ENCODE peak calls at places on chromosome 14, in six cellular contexts. V, Y, H, K, O and Z are unnamed samples.

GRCh38 chr14:55588259-55588699 is 8.3 kb downstream of the KTN1 start:
- DNase-seq in V (peak; percentile 56), Y (no peak), H (no peak), K (peak; percentile 43), O (peak; percentile 66), Z (peak; percentile 30)

GRCh38 chr14:60639677-60640076 is 9.6 kb downstream of the SIX1 start:
- DNase-seq in V (no peak), Y (no peak), H (no peak), K (no peak), O (no peak), Z (no peak)

GRCh38 chr14:33943484-33943883 is 7.4 kb downstream of the EGLN3 start:
- DNase-seq in V (no peak), Y (no peak), H (no peak), K (no peak), O (no peak), Z (no peak)

GRCh38 chr14:49051328-49052060 is 534.7 kb downstream of the RPS29 start:
- DNase-seq in V (peak; percentile 58), Y (peak; percentile 31), H (no peak), K (no peak), O (peak; percentile 35), Z (no peak)

GRCh38 chr14:51715250-51715649 is 63.5 kb downstream of the FRMD6 start:
- DNase-seq in V (no peak), Y (no peak), H (no peak), K (no peak), O (no peak), Z (no peak)

GRCh38 chr14:104384776-104385071 is 194.8 kb upstream of the C14orf180 start:
- DNase-seq in V (no peak), Y (no peak), H (no peak), K (no peak), O (no peak), Z (no peak)

GRCh38 chr14:34496679-34497513 is 34.9 kb upstream of the SPTSSA start:
- DNase-seq in V (peak; percentile 98), Y (peak; percentile 93), H (peak; percentile 76), K (peak; percentile 100), O (peak; percentile 100), Z (peak; percentile 98)

GRCh38 chr14:20332946-20333782 is at the start of gene CCNB1IP1:
- DNase-seq in V (peak; percentile 85), Y (peak; percentile 78), H (peak; percentile 97), K (peak; percentile 92), O (peak; percentile 93), Z (peak; percentile 84)

GRCh38 chr14:68047910-68048309 is 228.3 kb downstream of the RAD51B start:
- DNase-seq in V (peak; percentile 15), Y (no peak), H (no peak), K (peak; percentile 42), O (peak; percentile 33), Z (peak; percentile 56)

GRCh38 chr14:66359500-66359899 is 126.7 kb upstream of the CCDC196 start:
- DNase-seq in V (peak; percentile 75), Y (peak; percentile 30), H (peak; percentile 84), K (peak; percentile 54), O (peak; percentile 77), Z (peak; percentile 22)

GRCh38 chr14:66645716-66646115 is 137.8 kb downstream of the GPHN start:
- DNase-seq in V (no peak), Y (no peak), H (no peak), K (peak; percentile 20), O (no peak), Z (peak; percentile 23)

GRCh38 chr14:32711103-32711680 is 227.5 kb upstream of the NPAS3 start:
- DNase-seq in V (peak; percentile 37), Y (no peak), H (peak; percentile 78), K (peak; percentile 59), O (peak; percentile 61), Z (peak; percentile 46)

GRCh38 chr14:42779024-42779423 is 1172.3 kb downstream of the LRFN5 start:
- DNase-seq in V (no peak), Y (peak; percentile 54), H (no peak), K (peak; percentile 12), O (peak; percentile 53), Z (no peak)

GRCh38 chr14:105455086-105455640 is 19.5 kb upstream of the CRIP2 start:
- DNase-seq in V (no peak), Y (no peak), H (no peak), K (no peak), O (no peak), Z (no peak)

GRCh38 chr14:20836668-20837338 is 34.2 kb upstream of the RNASE1 start:
- DNase-seq in V (peak; percentile 53), Y (no peak), H (peak; percentile 85), K (no peak), O (peak; percentile 54), Z (peak; percentile 44)

GRCh38 chr14:100691395-100692025 is 35.2 kb upstream of the DLK1 start:
- DNase-seq in V (no peak), Y (no peak), H (no peak), K (no peak), O (no peak), Z (no peak)

GRCh38 chr14:100900837-100901390 is 2.6 kb downstream of the RTL1 start:
- DNase-seq in V (no peak), Y (no peak), H (peak; percentile 80), K (no peak), O (no peak), Z (no peak)

GRCh38 chr14:36518031-36518585 is 1.9 kb downstream of the NKX2-1 start:
- DNase-seq in V (no peak), Y (no peak), H (peak; percentile 62), K (no peak), O (no peak), Z (no peak)

GRCh38 chr14:20732950-20733650 is 12.6 kb upstream of the EDDM3A start:
- DNase-seq in V (no peak), Y (no peak), H (no peak), K (no peak), O (no peak), Z (no peak)

GRCh38 chr14:81323621-81324400 is 76.3 kb downstream of the STON2 start:
- DNase-seq in V (no peak), Y (peak; percentile 59), H (peak; percentile 77), K (peak; percentile 23), O (no peak), Z (no peak)

GRCh38 chr14:62662811-62663477 is 382.3 kb downstream of the KCNH5 start:
- DNase-seq in V (no peak), Y (peak; percentile 47), H (peak; percentile 77), K (no peak), O (no peak), Z (no peak)

GRCh38 chr14:23486116-23486515 is 16.6 kb downstream of the NGDN start:
- DNase-seq in V (no peak), Y (no peak), H (no peak), K (no peak), O (no peak), Z (no peak)

GRCh38 chr14:45096218-45096617 is 12.3 kb downstream of the PRPF39 start:
- DNase-seq in V (no peak), Y (no peak), H (no peak), K (no peak), O (no peak), Z (no peak)

GRCh38 chr14:58731465-58732330 is 93.9 kb downstream of the DACT1 start:
- DNase-seq in V (peak; percentile 99), Y (peak; percentile 96), H (no peak), K (peak; percentile 99), O (peak; percentile 100), Z (peak; percentile 99)

GRCh38 chr14:32075636-32076277 is 1.3 kb upstream of the ARHGAP5 start:
- DNase-seq in V (peak; percentile 18), Y (peak; percentile 25), H (peak; percentile 30), K (no peak), O (peak; percentile 23), Z (no peak)

GRCh38 chr14:46197856-46198255 is 453.7 kb downstream of the RPL10L start:
- DNase-seq in V (no peak), Y (no peak), H (peak; percentile 36), K (peak; percentile 2), O (peak; percentile 70), Z (no peak)

GRCh38 chr14:22184157-22185025 is 404.6 kb downstream of the DAD1 start:
- DNase-seq in V (no peak), Y (no peak), H (no peak), K (peak; percentile 76), O (peak; percentile 43), Z (no peak)

GRCh38 chr14:22189873-22190272 is 399.2 kb downstream of the DAD1 start:
- DNase-seq in V (no peak), Y (no peak), H (no peak), K (no peak), O (no peak), Z (no peak)

GRCh38 chr14:22188346-22188745 is 400.7 kb downstream of the DAD1 start:
- DNase-seq in V (no peak), Y (no peak), H (no peak), K (peak; percentile 66), O (peak; percentile 74), Z (no peak)

GRCh38 chr14:22180045-22180444 is 409.0 kb downstream of the DAD1 start:
- DNase-seq in V (no peak), Y (no peak), H (peak; percentile 48), K (no peak), O (no peak), Z (no peak)

DNA sequence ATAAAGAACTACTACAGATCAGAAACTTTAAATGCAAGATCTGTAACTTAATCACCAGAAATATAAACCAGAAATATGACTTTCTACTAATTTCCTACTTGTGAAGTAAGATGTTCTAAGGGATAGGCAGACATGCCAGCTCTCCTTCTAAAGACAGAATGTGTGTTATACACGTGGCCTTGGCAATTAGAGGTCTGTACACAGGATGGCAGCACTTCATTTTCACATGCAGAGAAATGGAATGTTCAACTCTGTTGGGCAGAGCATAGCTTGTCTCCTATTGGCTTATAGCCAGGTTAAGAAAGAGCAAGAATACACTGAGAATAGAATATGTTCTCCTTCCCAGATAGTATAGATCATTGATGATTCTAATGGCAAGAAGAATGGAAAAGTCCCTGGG is 403.8 kb downstream of the DAD1 start:
- DNase-seq in V (no peak), Y (no peak), H (no peak), K (peak; percentile 41), O (peak; percentile 42), Z (no peak)
- TF ChIP-seq CTCF in V (no peak), Y (peak; percentile 17), H (peak; percentile 32), K (peak; percentile 12), O (no peak), Z (no peak)

DNA sequence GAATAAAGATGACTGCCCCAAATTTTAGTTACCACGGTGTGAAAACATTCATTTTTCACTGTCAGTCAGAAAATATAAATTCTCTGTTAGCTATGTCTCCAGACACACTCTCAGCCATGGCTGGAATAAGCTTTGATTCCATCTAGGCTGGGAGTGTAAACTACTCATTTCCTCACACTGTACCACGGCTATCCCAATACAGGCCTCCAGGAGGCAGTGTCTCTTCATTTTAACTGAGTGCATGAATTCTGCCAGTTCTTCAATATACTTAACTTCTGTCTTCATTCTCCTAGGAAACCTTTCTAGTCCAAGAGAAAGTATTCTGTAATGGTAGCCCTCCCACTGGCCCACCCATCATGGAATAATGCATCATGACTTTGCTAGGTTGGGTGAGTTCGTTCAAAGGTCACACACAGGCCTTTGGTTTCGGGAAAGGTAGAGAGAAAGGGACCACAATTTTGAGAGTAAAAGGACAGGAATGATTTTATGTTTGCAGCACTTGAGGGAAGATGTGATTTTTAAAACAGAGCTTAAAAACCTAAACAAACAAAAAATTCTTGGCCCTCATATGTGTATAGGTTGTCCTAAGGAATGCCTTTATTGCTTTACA is 381.1 kb downstream of the SEC23A start:
- DNase-seq in V (peak; percentile 48), Y (no peak), H (peak; percentile 87), K (peak; percentile 62), O (peak; percentile 55), Z (peak; percentile 48)
- TF ChIP-seq CTCF in V (peak; percentile 93), Y (peak; percentile 93), H (peak; percentile 89), K (peak; percentile 88), O (peak; percentile 87), Z (peak; percentile 91)

GRCh38 chr14:52835122-52835903 is 43.9 kb upstream of the GNPNAT1 start:
- DNase-seq in V (peak; percentile 45), Y (no peak), H (peak; percentile 47), K (peak; percentile 79), O (peak; percentile 73), Z (peak; percentile 72)
- TF ChIP-seq CTCF in V (peak; percentile 3), Y (no peak), H (no peak), K (no peak), O (no peak), Z (no peak)

GRCh38 chr14:73283592-73284379 is 46.5 kb downstream of the PAPLN start:
- DNase-seq in V (peak; percentile 26), Y (no peak), H (peak; percentile 84), K (peak; percentile 35), O (peak; percentile 31), Z (peak; percentile 10)
- TF ChIP-seq CTCF in V (peak; percentile 46), Y (peak; percentile 38), H (peak; percentile 62), K (peak; percentile 50), O (peak; percentile 25), Z (peak; percentile 27)